ENCODE peak calls at places on chromosomes 5 and 9, in nine cellular contexts. I, X, Q, M, Y, P, F, D and J are unnamed samples.

GRCh38 chr5:33023649-33024048 is 312.5 kb downstream of the NPR3 start:
- DNase-seq in D (no peak), Y (no peak), P (no peak), X (no peak), M (no peak), I (no peak), F (no peak), Q (no peak), J (no peak)

GRCh38 chr5:127311349-127311748 is 20.8 kb downstream of the MEGF10 start:
- DNase-seq in Q (no peak), M (no peak), P (no peak), Y (no peak), D (no peak), I (no peak), X (no peak), F (no peak), J (no peak)

GRCh38 chr5:93058309-93058708 is 522.7 kb downstream of the NR2F1-AS1 start:
- DNase-seq in I (no peak), M (no peak), Q (no peak), P (no peak), Y (no peak), X (no peak), D (no peak), F (no peak), J (no peak)

GRCh38 chr9:130463141-130463540 is 18.4 kb downstream of the ASS1 start:
- DNase-seq in I (no peak), M (no peak), F (no peak), Y (no peak), Q (no peak), P (no peak), X (no peak), D (no peak), J (no peak)

GRCh38 chr5:175724314-175724713 is 66.4 kb downstream of the HRH2 start:
- DNase-seq in X (no peak), D (no peak), Y (peak; percentile 8), P (no peak), F (no peak), M (no peak), I (no peak), Q (no peak), J (no peak)

GRCh38 chr9:7119612-7120011 is 361.8 kb downstream of the KDM4C start:
- DNase-seq in M (no peak), Y (no peak), I (no peak), X (no peak), P (no peak), Q (no peak), D (no peak), F (no peak), J (no peak)

GRCh38 chr5:179795863-179796833 is 2.4 kb downstream of the LTC4S start:
- DNase-seq in P (peak; percentile 92), Q (peak; percentile 63), Y (peak; percentile 88), X (peak; percentile 78), I (peak; percentile 31), M (peak; percentile 87), F (peak; percentile 90), D (no peak), J (peak; percentile 82)

GRCh38 chr5:93611900-93612898 is 29.2 kb downstream of the NR2F1 start:
- DNase-seq in D (no peak), F (peak; percentile 65), X (no peak), P (peak; percentile 66), Q (no peak), Y (no peak), I (no peak), M (no peak), J (no peak)

GRCh38 chr5:134608555-134608954 is 24.1 kb downstream of the SAR1B start:
- DNase-seq in P (no peak), X (no peak), D (no peak), F (no peak), I (no peak), Y (no peak), M (no peak), Q (no peak), J (no peak)

GRCh38 chr9:86983260-86984255 is 36.3 kb upstream of the GAS1 start:
- DNase-seq in M (no peak), P (no peak), I (no peak), Q (no peak), D (no peak), Y (no peak), F (no peak), X (no peak), J (no peak)

GRCh38 chr5:44665101-44665701 is 143.5 kb upstream of the MRPS30 start:
- DNase-seq in F (no peak), P (no peak), M (no peak), I (no peak), X (no peak), Y (no peak), Q (no peak), D (peak; percentile 36), J (no peak)

DNA sequence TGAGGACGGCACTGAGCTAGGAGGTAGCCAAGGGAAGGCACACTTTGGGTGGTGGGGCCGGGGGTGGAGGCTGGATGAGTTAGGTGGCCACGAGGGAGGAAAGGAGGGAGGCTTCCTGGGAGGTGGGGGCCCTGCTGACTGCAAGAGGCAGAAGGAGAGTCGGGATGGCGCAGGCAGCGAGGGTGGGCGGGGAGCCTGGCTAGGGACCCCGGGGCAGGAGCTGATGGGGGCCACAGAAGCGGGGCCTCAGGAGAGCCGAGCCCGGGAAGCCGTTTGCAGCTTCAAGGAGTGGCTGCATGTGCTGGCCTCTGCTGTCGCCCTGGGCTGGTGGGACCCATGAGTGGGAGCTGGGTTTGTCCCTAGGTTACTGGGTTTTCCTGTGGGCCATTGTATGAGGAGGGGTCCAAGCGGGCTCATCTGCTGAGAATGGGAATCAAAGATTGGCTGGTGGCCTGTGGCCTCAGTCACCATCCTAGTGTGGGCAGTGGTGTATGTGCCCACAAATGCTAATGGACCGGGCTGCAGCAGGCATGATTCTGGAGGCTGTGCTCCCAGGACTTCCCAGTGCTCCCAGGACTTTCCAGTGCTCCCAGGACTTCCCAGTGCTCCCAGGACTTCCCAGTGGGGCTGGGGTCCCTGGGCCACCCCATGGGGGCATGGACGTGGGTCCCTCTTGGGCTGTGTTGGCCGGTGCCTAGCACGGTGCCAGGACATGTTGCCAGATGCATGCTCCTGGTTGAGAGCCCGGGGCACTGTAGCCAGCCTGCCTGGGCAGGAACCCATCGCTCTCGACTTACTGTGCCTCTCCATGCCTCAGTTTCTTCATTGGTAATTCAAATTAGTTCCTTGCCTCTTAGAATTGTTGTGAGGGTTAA is 40.2 kb downstream of the UNC5A start:
- DNase-seq in X (no peak), F (no peak), P (no peak), I (no peak), M (no peak), D (no peak), Y (no peak), Q (no peak), J (no peak)
- TF ChIP-seq POLR2AphosphoS5 in X (no peak), F (no peak), P (no peak), I (no peak), M (no peak), D (no peak), Y (no peak), Q (no peak), J (no peak)

GRCh38 chr5:74415695-74416102 is 224.8 kb downstream of the ENC1 start:
- DNase-seq in Y (no peak), M (no peak), F (no peak), D (no peak), X (no peak), P (peak; percentile 16), I (no peak), Q (peak; percentile 81), J (no peak)
- TF ChIP-seq POLR2AphosphoS5 in Y (no peak), M (no peak), F (no peak), D (no peak), X (no peak), P (no peak), I (no peak), Q (no peak), J (no peak)

GRCh38 chr5:86880785-86881492 is 263.2 kb downstream of the COX7C start:
- DNase-seq in Y (no peak), I (peak; percentile 12), Q (peak; percentile 84), P (peak; percentile 30), D (peak; percentile 81), X (peak; percentile 6), M (no peak), F (peak; percentile 92), J (peak; percentile 34)

GRCh38 chr5:86875539-86875938 is 257.8 kb downstream of the COX7C start:
- DNase-seq in F (no peak), I (no peak), Q (no peak), Y (no peak), D (no peak), X (no peak), P (no peak), M (no peak), J (no peak)

GRCh38 chr5:86879086-86879485 is 261.3 kb downstream of the COX7C start:
- DNase-seq in Q (no peak), P (no peak), D (no peak), F (no peak), M (no peak), X (no peak), Y (no peak), I (no peak), J (no peak)

GRCh38 chr5:86880344-86880743 is 262.6 kb downstream of the COX7C start:
- DNase-seq in M (no peak), Y (no peak), F (no peak), I (no peak), D (no peak), Q (no peak), X (no peak), P (no peak), J (no peak)

DNA sequence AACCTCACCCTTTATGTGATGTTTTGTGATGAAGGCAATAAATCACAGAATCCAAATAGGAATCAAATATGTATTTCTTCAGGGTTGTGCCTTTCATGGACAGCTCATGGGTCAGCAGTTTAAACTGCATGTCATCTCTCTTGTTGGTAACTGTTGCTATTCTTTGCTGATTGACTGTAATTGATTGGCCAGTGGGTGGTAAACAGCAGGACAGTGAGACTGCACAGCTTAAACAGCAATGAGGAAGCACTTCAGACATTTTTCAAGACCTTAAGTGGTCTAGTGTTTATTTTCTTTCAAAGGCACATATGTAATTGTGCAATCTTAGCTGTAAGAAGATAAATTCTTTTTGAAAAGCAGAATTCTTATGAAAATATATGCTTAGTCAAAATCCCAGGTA is 260.5 kb downstream of the COX7C start:
- DNase-seq in P (no peak), X (no peak), F (no peak), Q (no peak), Y (no peak), D (no peak), M (no peak), I (no peak), J (no peak)
- TF ChIP-seq POLR2AphosphoS5 in P (no peak), X (no peak), F (no peak), Q (no peak), Y (no peak), D (no peak), M (no peak), I (no peak), J (no peak)

DNA sequence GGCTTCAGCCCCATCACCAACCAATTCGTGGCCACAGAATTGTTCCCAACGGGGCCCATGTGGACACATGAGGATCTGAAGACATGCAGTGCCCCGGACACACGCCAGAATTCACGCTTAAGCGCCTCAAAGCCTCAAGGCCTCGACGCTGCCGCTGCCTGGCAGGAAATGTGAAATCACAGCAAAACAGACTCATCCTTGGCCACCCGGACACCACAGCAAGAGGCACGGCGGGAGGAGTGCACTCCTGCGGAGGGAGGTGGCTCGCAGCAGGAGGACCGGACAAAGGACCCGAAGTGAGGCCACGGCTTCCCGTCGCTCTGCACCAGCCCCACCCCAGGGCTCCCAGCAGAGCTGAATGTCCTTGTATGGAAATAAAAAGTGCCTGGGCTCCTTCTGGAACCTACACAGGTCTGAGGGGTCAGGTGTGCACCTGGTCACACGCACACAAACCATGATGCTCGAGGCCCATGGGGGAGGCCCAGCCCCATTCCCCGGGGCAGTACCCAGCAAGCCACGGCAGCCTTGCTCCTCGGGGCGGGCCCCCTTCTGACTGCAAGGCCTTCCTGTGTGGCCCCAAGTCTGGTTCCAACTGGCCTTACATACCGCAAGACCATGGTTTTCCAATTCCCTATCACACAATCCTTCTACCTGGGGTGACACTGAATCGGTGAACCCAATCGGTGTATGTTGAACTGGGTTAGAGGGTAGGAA is 10.0 kb downstream of the SEC16A start:
- DNase-seq in Y (no peak), P (no peak), X (no peak), D (no peak), Q (no peak), I (no peak), F (no peak), M (no peak), J (no peak)
- TF ChIP-seq POLR2AphosphoS5 in Y (no peak), P (no peak), X (peak; percentile 48), D (no peak), Q (no peak), I (no peak), F (no peak), M (no peak), J (no peak)